ENCODE peak calls at places on chromosomes 7 and 10, in six cellular contexts. One of them, this sample, is unnamed.

GRCh38 chr7:130896898-130897514 is 163.0 kb upstream of the KLF14 start:
- DNase-seq in C1 segment of cervical spinal cord: peak
- DNase-seq in HCT116: peak
- DNase-seq in GM06990: peak
- DNase-seq in lung: peak
- DNase-seq in endothelial cell: peak
- DNase-seq in this sample: no peak

GRCh38 chr7:70092314-70093303 is 494.3 kb downstream of the AUTS2 start:
- DNase-seq in GM06990: no peak
- DNase-seq in C1 segment of cervical spinal cord: no peak
- DNase-seq in lung: no peak
- DNase-seq in endothelial cell: no peak
- DNase-seq in HCT116: no peak
- DNase-seq in this sample: peak

GRCh38 chr10:132397036-132397541 is at the start of gene PWWP2B:
- DNase-seq in HCT116: no peak
- DNase-seq in GM06990: peak
- DNase-seq in endothelial cell: peak
- DNase-seq in C1 segment of cervical spinal cord: no peak
- DNase-seq in lung: no peak
- DNase-seq in this sample: no peak

GRCh38 chr7:100366411-100367250 is 6.7 kb upstream of the PILRA start:
- DNase-seq in endothelial cell: no peak
- DNase-seq in C1 segment of cervical spinal cord: no peak
- DNase-seq in HCT116: no peak
- DNase-seq in GM06990: peak
- DNase-seq in lung: no peak
- DNase-seq in this sample: no peak

GRCh38 chr7:29748286-29749099 is 57.8 kb upstream of the WIPF3 start:
- DNase-seq in HCT116: peak
- DNase-seq in C1 segment of cervical spinal cord: no peak
- DNase-seq in lung: no peak
- DNase-seq in GM06990: no peak
- DNase-seq in endothelial cell: no peak
- DNase-seq in this sample: no peak

GRCh38 chr10:83952273-83952672 is 187.0 kb upstream of the GHITM start:
- DNase-seq in endothelial cell: no peak
- DNase-seq in GM06990: no peak
- DNase-seq in C1 segment of cervical spinal cord: no peak
- DNase-seq in HCT116: no peak
- DNase-seq in lung: no peak
- DNase-seq in this sample: no peak

GRCh38 chr7:542935-543789 is 23.5 kb upstream of the PDGFA start:
- DNase-seq in HCT116: no peak
- DNase-seq in GM06990: no peak
- DNase-seq in lung: no peak
- DNase-seq in endothelial cell: no peak
- DNase-seq in C1 segment of cervical spinal cord: no peak
- DNase-seq in this sample: peak

GRCh38 chr7:73519867-73520672 is 2.0 kb downstream of the BAZ1B start:
- DNase-seq in lung: no peak
- DNase-seq in C1 segment of cervical spinal cord: no peak
- DNase-seq in GM06990: no peak
- DNase-seq in endothelial cell: no peak
- DNase-seq in HCT116: no peak
- DNase-seq in this sample: no peak

GRCh38 chr10:102195301-102195870 is 30.7 kb upstream of the ELOVL3 start:
- DNase-seq in endothelial cell: no peak
- DNase-seq in lung: no peak
- DNase-seq in C1 segment of cervical spinal cord: no peak
- DNase-seq in GM06990: no peak
- DNase-seq in HCT116: no peak
- DNase-seq in this sample: no peak

This sample was measured in HTR-8/SVneo.